ENCODE peak calls at places on chromosome 1, in nine cellular contexts. One of them, this sample, is unnamed.

GRCh38 chr1:35556494-35557117 is 597 bp downstream of the KIAA0319L start:
- DNase-seq in suprapubic skin: no peak
- DNase-seq in stimulated activated CD4-positive, alpha-beta T cell treated with anti-CD3 and anti-CD28 coated beads, Interleukin-1b, Interleukin-23, amount 100 ng/mL, for 1 hour: no peak
- DNase-seq in T1000: no peak
- DNase-seq in T-helper 2 cell: no peak
- DNase-seq in NCI-H748 treated with DMSO at 0.1 percent for 48 hours: no peak
- DNase-seq in spleen: no peak
- DNase-seq in activated naive CD4-positive, alpha-beta T cell treated with anti-CD3 and anti-CD28 coated beads, Interleukin-2, amount 50 U/mL, for 16 hours: no peak
- DNase-seq in retinal pigment epithelial cell: no peak
- DNase-seq in this sample: no peak

GRCh38 chr1:215501496-215501895 is 65.6 kb upstream of the KCTD3 start:
- DNase-seq in retinal pigment epithelial cell: no peak
- DNase-seq in activated naive CD4-positive, alpha-beta T cell treated with anti-CD3 and anti-CD28 coated beads, Interleukin-2, amount 50 U/mL, for 16 hours: no peak
- DNase-seq in NCI-H748 treated with DMSO at 0.1 percent for 48 hours: no peak
- DNase-seq in spleen: no peak
- DNase-seq in suprapubic skin: no peak
- DNase-seq in T-helper 2 cell: no peak
- DNase-seq in stimulated activated CD4-positive, alpha-beta T cell treated with anti-CD3 and anti-CD28 coated beads, Interleukin-1b, Interleukin-23, amount 100 ng/mL, for 1 hour: no peak
- DNase-seq in T1000: no peak
- DNase-seq in this sample: no peak

GRCh38 chr1:55718758-55719671 is 503.9 kb upstream of the USP24 start:
- DNase-seq in spleen: no peak
- DNase-seq in retinal pigment epithelial cell: peak
- DNase-seq in T1000: peak
- DNase-seq in stimulated activated CD4-positive, alpha-beta T cell treated with anti-CD3 and anti-CD28 coated beads, Interleukin-1b, Interleukin-23, amount 100 ng/mL, for 1 hour: no peak
- DNase-seq in T-helper 2 cell: no peak
- DNase-seq in suprapubic skin: peak
- DNase-seq in NCI-H748 treated with DMSO at 0.1 percent for 48 hours: no peak
- DNase-seq in activated naive CD4-positive, alpha-beta T cell treated with anti-CD3 and anti-CD28 coated beads, Interleukin-2, amount 50 U/mL, for 16 hours: no peak
- DNase-seq in this sample: no peak

GRCh38 chr1:233368106-233368783 is 40.7 kb downstream of the MAP3K21 start:
- DNase-seq in suprapubic skin: no peak
- DNase-seq in retinal pigment epithelial cell: no peak
- DNase-seq in activated naive CD4-positive, alpha-beta T cell treated with anti-CD3 and anti-CD28 coated beads, Interleukin-2, amount 50 U/mL, for 16 hours: no peak
- DNase-seq in spleen: no peak
- DNase-seq in T-helper 2 cell: no peak
- DNase-seq in stimulated activated CD4-positive, alpha-beta T cell treated with anti-CD3 and anti-CD28 coated beads, Interleukin-1b, Interleukin-23, amount 100 ng/mL, for 1 hour: no peak
- DNase-seq in NCI-H748 treated with DMSO at 0.1 percent for 48 hours: no peak
- DNase-seq in T1000: no peak
- DNase-seq in this sample: no peak

GRCh38 chr1:147341246-147341645 is 98.8 kb downstream of the CHD1L start:
- DNase-seq in T-helper 2 cell: no peak
- DNase-seq in NCI-H748 treated with DMSO at 0.1 percent for 48 hours: no peak
- DNase-seq in suprapubic skin: no peak
- DNase-seq in T1000: no peak
- DNase-seq in retinal pigment epithelial cell: no peak
- DNase-seq in activated naive CD4-positive, alpha-beta T cell treated with anti-CD3 and anti-CD28 coated beads, Interleukin-2, amount 50 U/mL, for 16 hours: no peak
- DNase-seq in spleen: no peak
- DNase-seq in stimulated activated CD4-positive, alpha-beta T cell treated with anti-CD3 and anti-CD28 coated beads, Interleukin-1b, Interleukin-23, amount 100 ng/mL, for 1 hour: no peak
- DNase-seq in this sample: no peak

GRCh38 chr1:111140680-111140967 is 601 bp downstream of the CEPT1 start:
- DNase-seq in T1000: peak
- DNase-seq in activated naive CD4-positive, alpha-beta T cell treated with anti-CD3 and anti-CD28 coated beads, Interleukin-2, amount 50 U/mL, for 16 hours: no peak
- DNase-seq in suprapubic skin: no peak
- DNase-seq in NCI-H748 treated with DMSO at 0.1 percent for 48 hours: no peak
- DNase-seq in T-helper 2 cell: no peak
- DNase-seq in retinal pigment epithelial cell: no peak
- DNase-seq in spleen: no peak
- DNase-seq in stimulated activated CD4-positive, alpha-beta T cell treated with anti-CD3 and anti-CD28 coated beads, Interleukin-1b, Interleukin-23, amount 100 ng/mL, for 1 hour: no peak
- DNase-seq in this sample: no peak

GRCh38 chr1:70945266-70945665 is 102.3 kb downstream of the PTGER3 start:
- DNase-seq in NCI-H748 treated with DMSO at 0.1 percent for 48 hours: no peak
- DNase-seq in suprapubic skin: no peak
- DNase-seq in stimulated activated CD4-positive, alpha-beta T cell treated with anti-CD3 and anti-CD28 coated beads, Interleukin-1b, Interleukin-23, amount 100 ng/mL, for 1 hour: no peak
- DNase-seq in T1000: no peak
- DNase-seq in activated naive CD4-positive, alpha-beta T cell treated with anti-CD3 and anti-CD28 coated beads, Interleukin-2, amount 50 U/mL, for 16 hours: no peak
- DNase-seq in T-helper 2 cell: no peak
- DNase-seq in retinal pigment epithelial cell: no peak
- DNase-seq in spleen: no peak
- DNase-seq in this sample: no peak

GRCh38 chr1:9808459-9808858 is 15.3 kb downstream of the CLSTN1 start:
- DNase-seq in retinal pigment epithelial cell: no peak
- DNase-seq in suprapubic skin: no peak
- DNase-seq in T-helper 2 cell: no peak
- DNase-seq in activated naive CD4-positive, alpha-beta T cell treated with anti-CD3 and anti-CD28 coated beads, Interleukin-2, amount 50 U/mL, for 16 hours: no peak
- DNase-seq in NCI-H748 treated with DMSO at 0.1 percent for 48 hours: no peak
- DNase-seq in T1000: no peak
- DNase-seq in stimulated activated CD4-positive, alpha-beta T cell treated with anti-CD3 and anti-CD28 coated beads, Interleukin-1b, Interleukin-23, amount 100 ng/mL, for 1 hour: no peak
- DNase-seq in spleen: no peak
- DNase-seq in this sample: peak

GRCh38 chr1:53273526-53273925 is 35.2 kb upstream of the MAGOH start:
- DNase-seq in T1000: no peak
- DNase-seq in spleen: no peak
- DNase-seq in activated naive CD4-positive, alpha-beta T cell treated with anti-CD3 and anti-CD28 coated beads, Interleukin-2, amount 50 U/mL, for 16 hours: no peak
- DNase-seq in T-helper 2 cell: no peak
- DNase-seq in suprapubic skin: no peak
- DNase-seq in retinal pigment epithelial cell: no peak
- DNase-seq in NCI-H748 treated with DMSO at 0.1 percent for 48 hours: no peak
- DNase-seq in stimulated activated CD4-positive, alpha-beta T cell treated with anti-CD3 and anti-CD28 coated beads, Interleukin-1b, Interleukin-23, amount 100 ng/mL, for 1 hour: no peak
- DNase-seq in this sample: no peak

GRCh38 chr1:41535236-41535720 is 50.8 kb upstream of the EDN2 start:
- DNase-seq in retinal pigment epithelial cell: no peak
- DNase-seq in NCI-H748 treated with DMSO at 0.1 percent for 48 hours: no peak
- DNase-seq in T1000: no peak
- DNase-seq in T-helper 2 cell: peak
- DNase-seq in spleen: peak
- DNase-seq in suprapubic skin: peak
- DNase-seq in stimulated activated CD4-positive, alpha-beta T cell treated with anti-CD3 and anti-CD28 coated beads, Interleukin-1b, Interleukin-23, amount 100 ng/mL, for 1 hour: no peak
- DNase-seq in activated naive CD4-positive, alpha-beta T cell treated with anti-CD3 and anti-CD28 coated beads, Interleukin-2, amount 50 U/mL, for 16 hours: peak
- DNase-seq in this sample: peak

GRCh38 chr1:226733876-226734414 is 5.1 kb downstream of the ITPKB start:
- DNase-seq in NCI-H748 treated with DMSO at 0.1 percent for 48 hours: no peak
- DNase-seq in stimulated activated CD4-positive, alpha-beta T cell treated with anti-CD3 and anti-CD28 coated beads, Interleukin-1b, Interleukin-23, amount 100 ng/mL, for 1 hour: no peak
- DNase-seq in suprapubic skin: no peak
- DNase-seq in retinal pigment epithelial cell: no peak
- DNase-seq in T-helper 2 cell: no peak
- DNase-seq in spleen: no peak
- DNase-seq in activated naive CD4-positive, alpha-beta T cell treated with anti-CD3 and anti-CD28 coated beads, Interleukin-2, amount 50 U/mL, for 16 hours: no peak
- DNase-seq in T1000: no peak
- DNase-seq in this sample: peak

GRCh38 chr1:92901699-92902405 is 59.4 kb downstream of the DIPK1A start:
- DNase-seq in spleen: no peak
- DNase-seq in T-helper 2 cell: no peak
- DNase-seq in stimulated activated CD4-positive, alpha-beta T cell treated with anti-CD3 and anti-CD28 coated beads, Interleukin-1b, Interleukin-23, amount 100 ng/mL, for 1 hour: no peak
- DNase-seq in T1000: no peak
- DNase-seq in suprapubic skin: no peak
- DNase-seq in retinal pigment epithelial cell: no peak
- DNase-seq in NCI-H748 treated with DMSO at 0.1 percent for 48 hours: no peak
- DNase-seq in activated naive CD4-positive, alpha-beta T cell treated with anti-CD3 and anti-CD28 coated beads, Interleukin-2, amount 50 U/mL, for 16 hours: no peak
- DNase-seq in this sample: no peak

GRCh38 chr1:30732277-30732996 is 9.1 kb upstream of the MATN1 start:
- DNase-seq in activated naive CD4-positive, alpha-beta T cell treated with anti-CD3 and anti-CD28 coated beads, Interleukin-2, amount 50 U/mL, for 16 hours: no peak
- DNase-seq in T-helper 2 cell: no peak
- DNase-seq in retinal pigment epithelial cell: no peak
- DNase-seq in suprapubic skin: no peak
- DNase-seq in stimulated activated CD4-positive, alpha-beta T cell treated with anti-CD3 and anti-CD28 coated beads, Interleukin-1b, Interleukin-23, amount 100 ng/mL, for 1 hour: no peak
- DNase-seq in spleen: no peak
- DNase-seq in T1000: no peak
- DNase-seq in NCI-H748 treated with DMSO at 0.1 percent for 48 hours: no peak
- DNase-seq in this sample: no peak

GRCh38 chr1:169212088-169212487 is 105.6 kb downstream of the ATP1B1 start:
- DNase-seq in NCI-H748 treated with DMSO at 0.1 percent for 48 hours: no peak
- DNase-seq in retinal pigment epithelial cell: no peak
- DNase-seq in activated naive CD4-positive, alpha-beta T cell treated with anti-CD3 and anti-CD28 coated beads, Interleukin-2, amount 50 U/mL, for 16 hours: no peak
- DNase-seq in T1000: no peak
- DNase-seq in stimulated activated CD4-positive, alpha-beta T cell treated with anti-CD3 and anti-CD28 coated beads, Interleukin-1b, Interleukin-23, amount 100 ng/mL, for 1 hour: no peak
- DNase-seq in spleen: no peak
- DNase-seq in suprapubic skin: no peak
- DNase-seq in T-helper 2 cell: no peak
- DNase-seq in this sample: no peak

GRCh38 chr1:216820345-216820744 is 97.1 kb upstream of the ESRRG start:
- DNase-seq in T1000: no peak
- DNase-seq in stimulated activated CD4-positive, alpha-beta T cell treated with anti-CD3 and anti-CD28 coated beads, Interleukin-1b, Interleukin-23, amount 100 ng/mL, for 1 hour: no peak
- DNase-seq in NCI-H748 treated with DMSO at 0.1 percent for 48 hours: no peak
- DNase-seq in retinal pigment epithelial cell: no peak
- DNase-seq in suprapubic skin: no peak
- DNase-seq in activated naive CD4-positive, alpha-beta T cell treated with anti-CD3 and anti-CD28 coated beads, Interleukin-2, amount 50 U/mL, for 16 hours: no peak
- DNase-seq in T-helper 2 cell: no peak
- DNase-seq in spleen: no peak
- DNase-seq in this sample: no peak

GRCh38 chr1:21941370-21941769 is 4.3 kb upstream of the HSPG2 start:
- DNase-seq in NCI-H748 treated with DMSO at 0.1 percent for 48 hours: no peak
- DNase-seq in retinal pigment epithelial cell: no peak
- DNase-seq in spleen: no peak
- DNase-seq in suprapubic skin: no peak
- DNase-seq in stimulated activated CD4-positive, alpha-beta T cell treated with anti-CD3 and anti-CD28 coated beads, Interleukin-1b, Interleukin-23, amount 100 ng/mL, for 1 hour: no peak
- DNase-seq in activated naive CD4-positive, alpha-beta T cell treated with anti-CD3 and anti-CD28 coated beads, Interleukin-2, amount 50 U/mL, for 16 hours: no peak
- DNase-seq in T1000: no peak
- DNase-seq in T-helper 2 cell: no peak
- DNase-seq in this sample: no peak

GRCh38 chr1:203536981-203537455 is 43.1 kb downstream of the OPTC start:
- DNase-seq in stimulated activated CD4-positive, alpha-beta T cell treated with anti-CD3 and anti-CD28 coated beads, Interleukin-1b, Interleukin-23, amount 100 ng/mL, for 1 hour: no peak
- DNase-seq in suprapubic skin: no peak
- DNase-seq in T1000: peak
- DNase-seq in activated naive CD4-positive, alpha-beta T cell treated with anti-CD3 and anti-CD28 coated beads, Interleukin-2, amount 50 U/mL, for 16 hours: no peak
- DNase-seq in spleen: no peak
- DNase-seq in T-helper 2 cell: no peak
- DNase-seq in retinal pigment epithelial cell: no peak
- DNase-seq in NCI-H748 treated with DMSO at 0.1 percent for 48 hours: no peak
- DNase-seq in this sample: no peak

GRCh38 chr1:184483101-184483813 is 96.4 kb downstream of the C1orf21 start:
- DNase-seq in suprapubic skin: no peak
- DNase-seq in T1000: no peak
- DNase-seq in stimulated activated CD4-positive, alpha-beta T cell treated with anti-CD3 and anti-CD28 coated beads, Interleukin-1b, Interleukin-23, amount 100 ng/mL, for 1 hour: no peak
- DNase-seq in activated naive CD4-positive, alpha-beta T cell treated with anti-CD3 and anti-CD28 coated beads, Interleukin-2, amount 50 U/mL, for 16 hours: no peak
- DNase-seq in NCI-H748 treated with DMSO at 0.1 percent for 48 hours: no peak
- DNase-seq in retinal pigment epithelial cell: no peak
- DNase-seq in T-helper 2 cell: no peak
- DNase-seq in spleen: no peak
- DNase-seq in this sample: no peak

GRCh38 chr1:207516729-207517128 is 20.8 kb downstream of the CR1 start:
- DNase-seq in T-helper 2 cell: no peak
- DNase-seq in spleen: no peak
- DNase-seq in stimulated activated CD4-positive, alpha-beta T cell treated with anti-CD3 and anti-CD28 coated beads, Interleukin-1b, Interleukin-23, amount 100 ng/mL, for 1 hour: no peak
- DNase-seq in suprapubic skin: no peak
- DNase-seq in NCI-H748 treated with DMSO at 0.1 percent for 48 hours: no peak
- DNase-seq in retinal pigment epithelial cell: no peak
- DNase-seq in activated naive CD4-positive, alpha-beta T cell treated with anti-CD3 and anti-CD28 coated beads, Interleukin-2, amount 50 U/mL, for 16 hours: no peak
- DNase-seq in T1000: no peak
- DNase-seq in this sample: no peak

GRCh38 chr1:204410764-204411450 is 710 bp downstream of the PPP1R15B start:
- DNase-seq in NCI-H748 treated with DMSO at 0.1 percent for 48 hours: peak
- DNase-seq in stimulated activated CD4-positive, alpha-beta T cell treated with anti-CD3 and anti-CD28 coated beads, Interleukin-1b, Interleukin-23, amount 100 ng/mL, for 1 hour: no peak
- DNase-seq in T1000: no peak
- DNase-seq in spleen: no peak
- DNase-seq in T-helper 2 cell: no peak
- DNase-seq in suprapubic skin: peak
- DNase-seq in retinal pigment epithelial cell: peak
- DNase-seq in activated naive CD4-positive, alpha-beta T cell treated with anti-CD3 and anti-CD28 coated beads, Interleukin-2, amount 50 U/mL, for 16 hours: peak
- DNase-seq in this sample: peak

GRCh38 chr1:231702804-231703203 is 76.2 kb downstream of the DISC1 start:
- DNase-seq in retinal pigment epithelial cell: peak
- DNase-seq in stimulated activated CD4-positive, alpha-beta T cell treated with anti-CD3 and anti-CD28 coated beads, Interleukin-1b, Interleukin-23, amount 100 ng/mL, for 1 hour: no peak
- DNase-seq in NCI-H748 treated with DMSO at 0.1 percent for 48 hours: no peak
- DNase-seq in activated naive CD4-positive, alpha-beta T cell treated with anti-CD3 and anti-CD28 coated beads, Interleukin-2, amount 50 U/mL, for 16 hours: no peak
- DNase-seq in suprapubic skin: no peak
- DNase-seq in T1000: no peak
- DNase-seq in T-helper 2 cell: no peak
- DNase-seq in spleen: no peak
- DNase-seq in this sample: no peak

GRCh38 chr1:61797045-61797755 is 54.9 kb downstream of the PATJ start:
- DNase-seq in T1000: no peak
- DNase-seq in suprapubic skin: no peak
- DNase-seq in retinal pigment epithelial cell: peak
- DNase-seq in T-helper 2 cell: no peak
- DNase-seq in NCI-H748 treated with DMSO at 0.1 percent for 48 hours: no peak
- DNase-seq in stimulated activated CD4-positive, alpha-beta T cell treated with anti-CD3 and anti-CD28 coated beads, Interleukin-1b, Interleukin-23, amount 100 ng/mL, for 1 hour: no peak
- DNase-seq in activated naive CD4-positive, alpha-beta T cell treated with anti-CD3 and anti-CD28 coated beads, Interleukin-2, amount 50 U/mL, for 16 hours: no peak
- DNase-seq in spleen: no peak
- DNase-seq in this sample: no peak

GRCh38 chr1:212485895-212486590 is 53.3 kb downstream of the NENF start:
- DNase-seq in retinal pigment epithelial cell: peak
- DNase-seq in stimulated activated CD4-positive, alpha-beta T cell treated with anti-CD3 and anti-CD28 coated beads, Interleukin-1b, Interleukin-23, amount 100 ng/mL, for 1 hour: no peak
- DNase-seq in T1000: peak
- DNase-seq in suprapubic skin: no peak
- DNase-seq in activated naive CD4-positive, alpha-beta T cell treated with anti-CD3 and anti-CD28 coated beads, Interleukin-2, amount 50 U/mL, for 16 hours: no peak
- DNase-seq in spleen: no peak
- DNase-seq in T-helper 2 cell: no peak
- DNase-seq in NCI-H748 treated with DMSO at 0.1 percent for 48 hours: peak
- DNase-seq in this sample: no peak

GRCh38 chr1:244065960-244066388 is 14.9 kb downstream of the ZBTB18 start:
- DNase-seq in stimulated activated CD4-positive, alpha-beta T cell treated with anti-CD3 and anti-CD28 coated beads, Interleukin-1b, Interleukin-23, amount 100 ng/mL, for 1 hour: no peak
- DNase-seq in spleen: no peak
- DNase-seq in T1000: no peak
- DNase-seq in NCI-H748 treated with DMSO at 0.1 percent for 48 hours: no peak
- DNase-seq in activated naive CD4-positive, alpha-beta T cell treated with anti-CD3 and anti-CD28 coated beads, Interleukin-2, amount 50 U/mL, for 16 hours: no peak
- DNase-seq in suprapubic skin: no peak
- DNase-seq in T-helper 2 cell: no peak
- DNase-seq in retinal pigment epithelial cell: peak
- DNase-seq in this sample: no peak

GRCh38 chr1:26360807-26361604 is 7.1 kb upstream of the CRYBG2 start:
- DNase-seq in activated naive CD4-positive, alpha-beta T cell treated with anti-CD3 and anti-CD28 coated beads, Interleukin-2, amount 50 U/mL, for 16 hours: no peak
- DNase-seq in T1000: no peak
- DNase-seq in T-helper 2 cell: no peak
- DNase-seq in spleen: no peak
- DNase-seq in stimulated activated CD4-positive, alpha-beta T cell treated with anti-CD3 and anti-CD28 coated beads, Interleukin-1b, Interleukin-23, amount 100 ng/mL, for 1 hour: no peak
- DNase-seq in suprapubic skin: no peak
- DNase-seq in NCI-H748 treated with DMSO at 0.1 percent for 48 hours: no peak
- DNase-seq in retinal pigment epithelial cell: no peak
- DNase-seq in this sample: no peak

GRCh38 chr1:20081331-20081810 is 11.4 kb downstream of the PLA2G5 start:
- DNase-seq in stimulated activated CD4-positive, alpha-beta T cell treated with anti-CD3 and anti-CD28 coated beads, Interleukin-1b, Interleukin-23, amount 100 ng/mL, for 1 hour: no peak
- DNase-seq in spleen: no peak
- DNase-seq in T1000: no peak
- DNase-seq in retinal pigment epithelial cell: no peak
- DNase-seq in T-helper 2 cell: no peak
- DNase-seq in activated naive CD4-positive, alpha-beta T cell treated with anti-CD3 and anti-CD28 coated beads, Interleukin-2, amount 50 U/mL, for 16 hours: no peak
- DNase-seq in suprapubic skin: no peak
- DNase-seq in NCI-H748 treated with DMSO at 0.1 percent for 48 hours: no peak
- DNase-seq in this sample: no peak

GRCh38 chr1:201511925-201512539 is 5.1 kb upstream of the CSRP1 start:
- DNase-seq in stimulated activated CD4-positive, alpha-beta T cell treated with anti-CD3 and anti-CD28 coated beads, Interleukin-1b, Interleukin-23, amount 100 ng/mL, for 1 hour: no peak
- DNase-seq in spleen: peak
- DNase-seq in NCI-H748 treated with DMSO at 0.1 percent for 48 hours: no peak
- DNase-seq in T1000: no peak
- DNase-seq in T-helper 2 cell: no peak
- DNase-seq in activated naive CD4-positive, alpha-beta T cell treated with anti-CD3 and anti-CD28 coated beads, Interleukin-2, amount 50 U/mL, for 16 hours: no peak
- DNase-seq in suprapubic skin: no peak
- DNase-seq in retinal pigment epithelial cell: no peak
- DNase-seq in this sample: no peak

GRCh38 chr1:17023103-17023502 is 11.4 kb upstream of the ATP13A2 start:
- DNase-seq in T1000: no peak
- DNase-seq in NCI-H748 treated with DMSO at 0.1 percent for 48 hours: no peak
- DNase-seq in spleen: no peak
- DNase-seq in activated naive CD4-positive, alpha-beta T cell treated with anti-CD3 and anti-CD28 coated beads, Interleukin-2, amount 50 U/mL, for 16 hours: no peak
- DNase-seq in T-helper 2 cell: no peak
- DNase-seq in stimulated activated CD4-positive, alpha-beta T cell treated with anti-CD3 and anti-CD28 coated beads, Interleukin-1b, Interleukin-23, amount 100 ng/mL, for 1 hour: no peak
- DNase-seq in retinal pigment epithelial cell: no peak
- DNase-seq in suprapubic skin: no peak
- DNase-seq in this sample: no peak

GRCh38 chr1:6473974-6474814 is 8.2 kb upstream of the TNFRSF25 start:
- DNase-seq in suprapubic skin: no peak
- DNase-seq in T-helper 2 cell: no peak
- DNase-seq in spleen: no peak
- DNase-seq in stimulated activated CD4-positive, alpha-beta T cell treated with anti-CD3 and anti-CD28 coated beads, Interleukin-1b, Interleukin-23, amount 100 ng/mL, for 1 hour: no peak
- DNase-seq in retinal pigment epithelial cell: no peak
- DNase-seq in activated naive CD4-positive, alpha-beta T cell treated with anti-CD3 and anti-CD28 coated beads, Interleukin-2, amount 50 U/mL, for 16 hours: no peak
- DNase-seq in T1000: no peak
- DNase-seq in NCI-H748 treated with DMSO at 0.1 percent for 48 hours: peak
- DNase-seq in this sample: no peak

GRCh38 chr1:155175927-155176371 is 2.3 kb downstream of the TRIM46 start:
- DNase-seq in stimulated activated CD4-positive, alpha-beta T cell treated with anti-CD3 and anti-CD28 coated beads, Interleukin-1b, Interleukin-23, amount 100 ng/mL, for 1 hour: no peak
- DNase-seq in suprapubic skin: peak
- DNase-seq in T-helper 2 cell: no peak
- DNase-seq in retinal pigment epithelial cell: no peak
- DNase-seq in NCI-H748 treated with DMSO at 0.1 percent for 48 hours: no peak
- DNase-seq in spleen: peak
- DNase-seq in activated naive CD4-positive, alpha-beta T cell treated with anti-CD3 and anti-CD28 coated beads, Interleukin-2, amount 50 U/mL, for 16 hours: no peak
- DNase-seq in T1000: no peak
- DNase-seq in this sample: peak

GRCh38 chr1:94335950-94336349 is 82.2 kb upstream of the ABCD3 start:
- DNase-seq in T1000: peak
- DNase-seq in activated naive CD4-positive, alpha-beta T cell treated with anti-CD3 and anti-CD28 coated beads, Interleukin-2, amount 50 U/mL, for 16 hours: no peak
- DNase-seq in stimulated activated CD4-positive, alpha-beta T cell treated with anti-CD3 and anti-CD28 coated beads, Interleukin-1b, Interleukin-23, amount 100 ng/mL, for 1 hour: no peak
- DNase-seq in NCI-H748 treated with DMSO at 0.1 percent for 48 hours: peak
- DNase-seq in spleen: no peak
- DNase-seq in T-helper 2 cell: no peak
- DNase-seq in retinal pigment epithelial cell: peak
- DNase-seq in suprapubic skin: peak
- DNase-seq in this sample: no peak